ENCODE peak calls at places on chromosomes 6 and 20, in four cellular contexts. R is left ventricle myocardium inferior, L is vagina, U is hepatocyte. Y is an unnamed sample. For H3K4me1, the result is how much of the 10 kb centered on the place peaks cover.

GRCh38 chr20:58044286-58044685 is 184.2 kb downstream of the ANKRD60 start:
- DNase-seq in L (peak), R (no peak), U (no peak), Y (no peak)

GRCh38 chr6:36355819-36356218 is 19.1 kb upstream of the BNIP5 start:
- DNase-seq in L (no peak), R (no peak), U (no peak), Y (no peak)

GRCh38 chr6:40852667-40853383 is 186.2 kb downstream of the UNC5CL start:
- DNase-seq in U (peak), L (no peak), R (no peak), Y (peak)

GRCh38 chr6:10429638-10430427 is 15.0 kb upstream of the TFAP2A start:
- DNase-seq in U (peak), L (no peak), R (no peak), Y (peak)

GRCh38 chr20:26276811-26277210 is 580.2 kb upstream of the ZNF337 start:
- DNase-seq in L (no peak), R (no peak), U (peak), Y (no peak)

GRCh38 chr6:158406736-158407135 is 94.5 kb downstream of the TULP4 start:
- DNase-seq in U (no peak), L (no peak), R (no peak), Y (no peak)

GRCh38 chr20:45358282-45359068 is 4.5 kb upstream of the SYS1 start:
- DNase-seq in R (peak), U (no peak), L (no peak), Y (peak)

GRCh38 chr6:108492131-108492766 is 68.5 kb upstream of the FOXO3 start:
- DNase-seq in U (peak), L (no peak), R (no peak), Y (no peak)

GRCh38 chr6:111835807-111836206 is 37.4 kb downstream of the FYN start:
- DNase-seq in L (no peak), R (no peak), U (no peak), Y (no peak)

GRCh38 chr6:108839068-108839467 is 9.2 kb upstream of the ARMC2 start:
- DNase-seq in R (no peak), U (no peak), L (no peak), Y (no peak)

GRCh38 chr6:148251286-148251685 is 91.4 kb upstream of the SASH1 start:
- DNase-seq in L (no peak), U (peak), R (no peak), Y (no peak)

GRCh38 chr6:27213544-27214125 is 33.9 kb upstream of the PRSS16 start:
- DNase-seq in L (no peak), R (no peak), U (peak), Y (no peak)

GRCh38 chr20:63149531-63150207 is 66.3 kb downstream of the YTHDF1 start:
- DNase-seq in U (no peak), R (no peak), L (no peak), Y (no peak)
- H3K4me1 ChIP-seq in U (under half), R (under half), L (under half), Y (under half)

DNA sequence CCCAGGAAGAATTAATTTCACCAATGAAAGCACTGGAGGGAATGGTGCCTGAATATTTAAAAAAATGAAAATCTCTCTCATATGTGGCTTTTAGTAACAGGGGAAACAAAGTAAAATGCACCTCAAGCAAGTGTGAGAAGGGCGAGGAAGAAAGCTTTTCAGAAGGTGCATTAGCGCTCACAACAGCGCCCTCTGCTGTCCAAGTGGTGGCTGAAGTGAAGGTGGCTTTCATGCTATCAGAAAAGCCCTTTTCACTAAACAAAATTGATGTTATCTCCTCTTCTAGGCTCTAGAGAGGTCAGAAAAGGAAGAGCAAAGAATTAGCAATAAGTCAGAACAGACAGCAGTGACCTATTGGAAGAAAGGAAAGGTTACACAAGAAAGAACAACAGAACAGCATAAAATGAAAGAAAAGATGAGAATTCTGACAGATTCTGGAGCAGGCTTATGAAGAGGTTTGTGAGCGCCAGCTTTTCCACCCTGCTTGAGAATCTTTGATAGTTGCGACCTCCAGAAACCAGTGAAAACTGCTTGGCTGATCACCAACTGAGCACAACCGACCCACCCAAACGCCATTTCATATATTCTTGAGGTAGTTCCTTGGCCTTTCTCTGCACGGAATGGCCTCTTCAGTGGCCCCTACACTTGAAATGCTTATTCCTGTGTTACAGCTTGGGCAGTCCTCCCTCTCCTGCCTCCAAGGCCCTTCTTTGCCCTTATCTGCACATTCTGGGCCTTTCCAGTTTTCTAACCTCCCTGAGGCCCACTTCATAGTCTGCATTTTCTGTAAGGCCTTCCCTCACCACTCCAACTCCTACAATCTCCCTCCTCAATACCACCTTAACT is 45.3 kb downstream of the SMLR1 start:
- DNase-seq in L (no peak), R (peak), U (peak), Y (peak)
- TF ChIP-seq CTCF in L (peak), R (peak), U (peak), Y (peak)

GRCh38 chr6:138500867-138501446 is 1.7 kb upstream of the NHSL1 start:
- DNase-seq in L (no peak), R (no peak), U (no peak), Y (no peak)

GRCh38 chr6:138498575-138499302 is 555 bp downstream of the NHSL1 start:
- DNase-seq in U (no peak), R (no peak), L (no peak), Y (no peak)

GRCh38 chr6:138502546-138502945 is 3.3 kb upstream of the NHSL1 start:
- DNase-seq in U (no peak), R (no peak), L (no peak), Y (no peak)

GRCh38 chr6:138499303-138499991 is at the start of gene NHSL1:
- DNase-seq in L (no peak), U (peak), R (no peak), Y (peak)

DNA sequence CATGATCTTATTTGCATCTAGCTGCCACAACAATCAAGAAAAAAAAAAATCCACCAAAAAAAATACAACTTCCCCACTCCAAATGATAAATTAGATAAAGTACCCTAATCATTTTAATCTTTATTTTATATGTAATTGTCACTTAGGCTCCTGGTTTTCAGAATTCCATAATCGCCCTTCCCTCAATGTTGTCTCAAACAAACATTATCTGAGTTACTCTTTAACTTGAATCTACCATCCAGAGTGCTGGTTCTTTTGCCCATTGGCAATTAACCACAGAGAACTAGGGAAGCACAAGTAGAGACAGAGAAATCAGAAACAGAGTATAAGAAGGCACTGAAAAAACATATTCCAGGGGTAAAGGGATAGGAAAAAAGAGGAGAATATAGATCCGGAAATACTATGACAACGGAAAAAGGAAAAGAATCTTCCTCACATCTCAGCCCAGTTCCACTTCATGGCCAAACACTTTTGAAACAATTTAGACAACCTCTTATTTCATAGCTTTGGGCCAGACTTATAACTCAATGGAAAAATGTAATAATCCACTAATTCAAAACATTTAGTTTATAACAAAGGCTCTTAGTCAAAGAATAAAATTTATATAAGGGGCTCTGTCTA is 861 bp upstream of the NHSL1 start:
- DNase-seq in L (no peak), U (no peak), R (no peak), Y (no peak)
- H3K4me1 ChIP-seq in L (under half), U (under half), R (half or more), Y (half or more)

GRCh38 chr6:25602680-25602982 is 49.4 kb upstream of the SCGN start:
- DNase-seq in U (no peak), R (no peak), L (no peak), Y (no peak)
- TF ChIP-seq CTCF in U (no peak), R (peak), L (no peak), Y (no peak)

GRCh38 chr6:21771626-21772320 is 178.2 kb downstream of the SOX4 start:
- DNase-seq in U (no peak), L (no peak), R (no peak), Y (no peak)
- H3K4me1 ChIP-seq in U (under half), L (under half), R (under half), Y (under half)

DNA sequence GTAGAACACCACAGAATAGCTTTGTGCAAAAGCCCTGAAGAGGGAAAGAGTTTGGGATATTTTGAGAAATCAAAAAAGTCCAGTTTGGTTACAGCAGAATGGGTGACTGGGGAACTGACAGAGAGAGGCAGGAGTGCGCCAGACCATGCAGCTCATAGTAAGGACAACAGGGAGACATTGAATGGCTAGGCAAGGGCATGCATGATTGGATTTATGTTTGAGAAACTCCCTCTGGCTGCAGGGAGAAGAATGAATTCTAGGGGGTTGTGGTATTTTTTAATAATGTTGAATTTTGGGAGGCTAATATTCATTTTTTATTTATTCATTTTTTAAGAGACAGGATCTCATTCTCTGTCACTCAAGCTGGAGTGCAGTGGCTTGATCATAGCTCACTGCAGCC is 49.9 kb downstream of the TGM2 start:
- DNase-seq in L (no peak), R (no peak), U (no peak), Y (no peak)
- TF ChIP-seq CTCF in L (no peak), R (peak), U (no peak), Y (no peak)

GRCh38 chr6:17908831-17909230 is 78.6 kb downstream of the KIF13A start:
- DNase-seq in R (no peak), L (no peak), U (no peak), Y (no peak)
- H3K4me1 ChIP-seq in R (half or more), L (half or more), U (under half), Y (under half)

GRCh38 chr20:40706977-40707582 is 18.0 kb upstream of the MAFB start:
- DNase-seq in L (no peak), U (peak), R (no peak), Y (no peak)
- TF ChIP-seq CTCF in L (no peak), U (peak), R (no peak), Y (no peak)

DNA sequence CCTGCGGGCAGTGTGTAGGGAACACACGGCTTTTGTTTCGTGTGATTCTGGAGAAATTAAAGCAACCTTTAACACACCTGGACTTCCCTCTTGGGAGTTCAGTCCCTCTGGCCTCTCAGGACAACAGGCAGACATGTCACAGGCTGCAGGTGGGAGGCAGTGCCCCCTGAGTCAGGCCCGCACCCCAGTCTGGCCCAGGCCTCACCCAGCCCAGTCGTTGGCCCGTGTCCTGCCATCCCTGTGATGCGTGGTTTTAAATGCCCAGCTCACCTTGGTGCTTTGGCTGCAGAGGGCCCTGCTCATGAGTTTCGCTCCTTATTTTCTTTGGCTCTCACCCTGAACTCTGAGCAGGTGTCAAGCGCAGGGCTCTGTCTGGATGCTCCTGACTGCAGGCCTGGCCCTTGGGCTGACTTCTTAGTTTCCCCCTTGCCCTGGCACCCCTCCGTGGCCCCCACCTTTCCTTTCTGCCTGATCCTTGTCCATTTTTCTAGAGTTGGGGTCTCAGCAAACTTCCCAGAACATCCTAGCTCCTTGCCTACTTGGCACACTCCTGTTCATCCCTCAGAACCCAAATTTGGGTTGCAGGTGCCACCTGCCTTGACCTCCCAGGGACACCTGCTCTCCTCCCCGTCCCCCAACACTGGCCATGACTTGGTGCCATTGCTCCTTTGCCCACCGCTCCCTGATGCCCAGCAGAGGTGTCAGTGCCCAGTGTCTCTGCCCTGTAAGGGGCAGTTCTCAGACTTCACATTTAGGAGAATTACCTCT is 2.2 kb upstream of the CABLES2 start:
- DNase-seq in U (no peak), R (no peak), L (no peak), Y (no peak)
- H3K4me1 ChIP-seq in U (under half), R (under half), L (under half), Y (under half)